ENCODE peak calls at places on chromosomes 11 and 22, in six cellular contexts. A is lower leg skin, U is foreskin keratinocyte, O is body of pancreas, C is Calu3, R is cardiac muscle cell. N is an unnamed sample.

GRCh38 chr11:123381149-123381548 is 48.9 kb upstream of the GRAMD1B start:
- DNase-seq in R (no peak), O (no peak), A (no peak), C (no peak), U (no peak), N (no peak)

GRCh38 chr11:125348141-125348651 is 147.9 kb downstream of the FEZ1 start:
- DNase-seq in R (no peak), O (no peak), U (no peak), C (no peak), A (no peak), N (no peak)

GRCh38 chr11:66545701-66546367 is at the start of gene ZDHHC24:
- DNase-seq in C (peak; percentile 95), O (peak; percentile 98), A (peak; percentile 99), U (peak; percentile 91), R (peak; percentile 99), N (peak; percentile 97)

GRCh38 chr11:59283825-59284772 is 71.4 kb upstream of the MPEG1 start:
- DNase-seq in C (peak; percentile 50), U (peak; percentile 43), A (no peak), R (peak; percentile 60), O (peak; percentile 49), N (peak; percentile 67)

GRCh38 chr11:130873766-130874165 is 42.5 kb downstream of the SNX19 start:
- DNase-seq in U (peak; percentile 60), O (no peak), C (no peak), R (no peak), A (no peak), N (no peak)

GRCh38 chr11:74730601-74731260 is 495 bp downstream of the CHRDL2 start:
- DNase-seq in O (no peak), R (no peak), U (no peak), A (no peak), C (no peak), N (no peak)

GRCh38 chr11:8928981-8929615 is 3.6 kb downstream of the C11orf16 start:
- DNase-seq in C (no peak), A (no peak), U (peak; percentile 48), R (no peak), O (no peak), N (no peak)

GRCh38 chr22:46517255-46517761 is 20.1 kb downstream of the CELSR1 start:
- DNase-seq in U (no peak), O (no peak), A (no peak), C (no peak), R (no peak), N (no peak)

GRCh38 chr22:43891360-43892182 is at the start of gene PNPLA5:
- DNase-seq in C (no peak), A (no peak), O (no peak), U (no peak), R (no peak), N (no peak)

GRCh38 chr11:34243620-34244493 is 114.0 kb downstream of the ABTB2 start:
- DNase-seq in A (no peak), R (peak; percentile 67), O (peak; percentile 71), C (peak; percentile 81), U (peak; percentile 85), N (no peak)

GRCh38 chr22:30687358-30687757 is 7.3 kb upstream of the OSBP2 start:
- DNase-seq in R (no peak), U (no peak), C (no peak), A (no peak), O (no peak), N (no peak)

GRCh38 chr11:115527534-115528125 is 23.4 kb upstream of the CADM1 start:
- DNase-seq in U (peak; percentile 39), C (no peak), O (peak; percentile 28), R (no peak), A (no peak), N (no peak)

GRCh38 chr11:23543651-23544216 is 683.5 kb upstream of the CCDC179 start:
- DNase-seq in U (no peak), C (no peak), A (no peak), R (no peak), O (no peak), N (no peak)

GRCh38 chr22:19916006-19916405 is 25.6 kb upstream of the COMT start:
- DNase-seq in O (no peak), A (no peak), U (no peak), C (no peak), R (no peak), N (no peak)

GRCh38 chr11:70029831-70030811 is 48.0 kb upstream of the ANO1 start:
- DNase-seq in O (peak; percentile 29), C (no peak), U (no peak), A (peak; percentile 72), R (no peak), N (peak; percentile 57)

GRCh38 chr11:94417386-94417987 is 16.3 kb upstream of the GPR83 start:
- DNase-seq in A (no peak), U (no peak), O (no peak), C (no peak), R (peak; percentile 11), N (no peak)

GRCh38 chr11:77993902-77994301 is 566 bp downstream of the INTS4 start:
- DNase-seq in A (no peak), R (peak; percentile 4), O (no peak), U (no peak), C (no peak), N (no peak)

GRCh38 chr11:122197055-122197987 is 81.3 kb upstream of the BLID start:
- DNase-seq in O (no peak), C (peak; percentile 28), R (no peak), A (no peak), U (peak; percentile 96), N (peak; percentile 87)

GRCh38 chr11:93740031-93740801 is 1.1 kb downstream of the TAF1D start:
- DNase-seq in U (peak; percentile 69), C (peak; percentile 64), R (peak; percentile 20), A (no peak), O (peak; percentile 25), N (no peak)

GRCh38 chr22:32612834-32613233 is 138.2 kb downstream of the FBXO7 start:
- DNase-seq in A (no peak), C (no peak), R (no peak), U (no peak), O (no peak), N (no peak)

GRCh38 chr22:29570456-29570855 is 10.5 kb downstream of the NIPSNAP1 start:
- DNase-seq in A (no peak), R (no peak), O (no peak), U (no peak), C (no peak), N (no peak)

GRCh38 chr22:44587911-44588310 is 89.9 kb upstream of the RTL6 start:
- DNase-seq in O (no peak), C (no peak), A (no peak), U (no peak), R (no peak), N (no peak)

GRCh38 chr11:2521081-2521480 is 76.3 kb downstream of the KCNQ1 start:
- DNase-seq in U (no peak), O (no peak), R (no peak), A (peak; percentile 81), C (no peak), N (no peak)

GRCh38 chr11:59259047-59259446 is 46.3 kb upstream of the MPEG1 start:
- DNase-seq in A (no peak), O (no peak), R (no peak), U (no peak), C (no peak), N (no peak)

GRCh38 chr11:63999349-64000025 is 13.2 kb downstream of the OTUB1 start:
- DNase-seq in A (peak; percentile 95), O (peak; percentile 42), U (peak; percentile 89), C (no peak), R (peak; percentile 74), N (no peak)

GRCh38 chr11:43937434-43938411 is 4.7 kb upstream of the C11orf96 start:
- DNase-seq in C (no peak), A (peak; percentile 81), O (no peak), R (no peak), U (peak; percentile 80), N (no peak)
- TF ChIP-seq CTCF in C (no peak), A (no peak), O (no peak), R (peak; percentile 37), U (peak; percentile 27), N (no peak)

GRCh38 chr11:17389205-17389956 is 922 bp upstream of the KCNJ11 start:
- DNase-seq in A (peak; percentile 94), C (peak; percentile 88), O (peak; percentile 88), U (peak; percentile 54), R (peak; percentile 86), N (no peak)

GRCh38 chr11:17387811-17388210 is 648 bp downstream of the KCNJ11 start:
- DNase-seq in A (no peak), C (no peak), R (no peak), U (no peak), O (no peak), N (no peak)

GRCh38 chr11:17389957-17390649 is 1.6 kb upstream of the KCNJ11 start:
- DNase-seq in A (peak; percentile 83), R (no peak), O (no peak), C (no peak), U (no peak), N (no peak)

GRCh38 chr11:17387280-17387679 is 1.2 kb downstream of the KCNJ11 start:
- DNase-seq in A (no peak), U (no peak), C (no peak), R (no peak), O (no peak), N (no peak)

DNA sequence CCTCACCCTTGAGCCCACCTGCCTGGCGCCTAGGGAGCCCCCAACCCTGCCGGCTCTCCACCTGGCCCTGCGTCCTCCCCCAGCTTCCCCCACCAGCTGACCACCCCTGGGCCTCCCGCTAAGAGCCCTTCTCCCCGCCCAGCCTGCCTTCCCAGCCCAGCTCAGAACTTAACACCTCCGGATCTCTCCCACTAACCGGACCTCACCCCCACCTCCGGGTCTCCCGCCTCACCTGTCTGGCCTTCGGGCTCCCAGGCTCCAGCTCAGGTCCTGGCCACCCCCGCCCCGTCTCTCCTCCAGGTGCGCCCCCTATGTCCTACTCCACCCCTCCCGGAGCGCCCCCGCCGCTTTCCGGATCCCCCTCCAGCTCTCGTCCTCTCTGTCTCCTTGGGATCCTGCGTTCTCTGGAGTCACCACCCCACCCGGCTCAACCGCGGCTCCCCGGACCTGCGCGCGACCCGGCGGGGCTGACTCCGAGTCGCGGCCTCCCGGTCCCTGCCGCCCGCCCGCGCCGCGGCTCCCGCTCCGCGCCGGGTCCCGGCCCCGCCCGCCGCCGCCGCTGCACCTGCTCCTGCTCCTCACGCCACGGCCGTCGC is at the start of gene KCNJ11:
- DNase-seq in O (peak; percentile 55), R (peak; percentile 36), A (no peak), C (peak; percentile 39), U (no peak), N (no peak)
- TF ChIP-seq CTCF in O (no peak), R (no peak), A (no peak), C (no peak), U (no peak), N (no peak)

GRCh38 chr22:22479116-22479515 is 29.4 kb downstream of the ZNF280B start:
- DNase-seq in C (no peak), O (no peak), A (no peak), R (no peak), U (no peak), N (no peak)
- TF ChIP-seq CTCF in C (no peak), O (no peak), A (no peak), R (no peak), U (no peak), N (no peak)

DNA sequence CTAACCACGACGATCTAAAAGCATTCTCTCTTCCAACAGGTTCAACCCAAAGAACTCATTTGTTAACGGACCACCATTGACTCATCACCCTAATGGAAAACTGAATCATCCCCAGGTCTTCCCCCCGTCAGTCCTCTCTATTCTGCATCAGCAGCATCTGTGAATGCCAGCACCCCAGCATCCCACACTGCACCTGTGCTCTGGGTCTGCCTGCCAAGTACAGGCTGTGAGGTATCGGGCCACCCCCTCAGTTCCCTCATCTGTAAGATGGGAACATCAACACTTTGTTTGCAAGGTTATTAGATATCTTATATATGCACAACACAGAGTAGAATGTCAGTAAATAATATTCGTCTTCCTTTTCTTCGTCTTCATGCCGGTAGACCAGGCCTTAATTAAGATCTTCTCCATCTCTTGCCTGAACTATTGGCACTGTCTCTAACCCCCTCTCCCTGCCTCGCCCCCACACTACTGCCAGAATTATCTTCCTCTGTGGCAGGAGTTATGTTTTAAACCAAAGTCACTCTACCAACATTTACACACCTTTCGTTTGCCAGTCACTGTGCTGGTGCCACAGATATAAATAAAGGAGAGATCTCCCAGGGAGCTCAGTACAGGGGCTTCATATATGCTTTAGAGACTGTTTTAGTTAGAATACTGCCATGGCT is 7.8 kb upstream of the TMPRSS4 start:
- DNase-seq in U (no peak), A (no peak), R (no peak), C (no peak), O (no peak), N (no peak)
- TF ChIP-seq CTCF in U (no peak), A (no peak), R (no peak), C (no peak), O (no peak), N (no peak)

N was measured in right atrium auricular region.